ENCODE peak calls at places on chromosomes 1 and 21, in eight cellular contexts. O, E, R, T, U, L, F and D are unnamed samples.

GRCh38 chr1:230861970-230862595 is 6.2 kb downstream of the C1orf198 start:
- DNase-seq in U (no peak), F (no peak), R (no peak), L (no peak), T (peak; percentile 44), O (no peak), E (no peak), D (no peak)

GRCh38 chr1:176954242-176954641 is 210.3 kb downstream of the ASTN1 start:
- DNase-seq in T (no peak), O (no peak), R (no peak), E (no peak), L (no peak), F (peak; percentile 2), U (no peak), D (no peak)

GRCh38 chr1:62417351-62417999 is 19.4 kb upstream of the USP1 start:
- DNase-seq in O (no peak), R (no peak), T (peak; percentile 21), U (no peak), L (no peak), E (no peak), F (no peak), D (no peak)

GRCh38 chr1:60857851-60858250 is 224.5 kb upstream of the NFIA start:
- DNase-seq in O (no peak), R (no peak), T (no peak), E (no peak), U (no peak), L (no peak), F (peak; percentile 39), D (no peak)

GRCh38 chr1:23896491-23896890 is 16.7 kb downstream of the CNR2 start:
- DNase-seq in R (no peak), O (no peak), T (no peak), E (no peak), F (no peak), U (no peak), L (no peak), D (no peak)

GRCh38 chr1:23422955-23423354 is 1.6 kb downstream of the TCEA3 start:
- DNase-seq in O (no peak), R (no peak), F (no peak), U (no peak), T (no peak), L (no peak), E (no peak), D (no peak)

GRCh38 chr1:106651028-106651752 is 405.3 kb upstream of the PRMT6 start:
- DNase-seq in L (no peak), U (no peak), O (no peak), E (no peak), F (no peak), R (no peak), T (no peak), D (no peak)

GRCh38 chr1:21216835-21217811 is 40.4 kb upstream of the EIF4G3 start:
- DNase-seq in R (no peak), E (no peak), F (peak; percentile 64), U (peak; percentile 14), T (no peak), L (no peak), O (peak; percentile 74), D (no peak)

GRCh38 chr21:42666023-42666747 is 12.8 kb downstream of the PDE9A start:
- DNase-seq in O (no peak), L (no peak), T (no peak), F (no peak), U (peak; percentile 24), E (no peak), R (no peak), D (no peak)

GRCh38 chr1:10132316-10132715 is 78.1 kb upstream of the KIF1B start:
- DNase-seq in F (no peak), L (no peak), E (no peak), O (no peak), T (no peak), U (no peak), R (no peak), D (no peak)

GRCh38 chr1:44233593-44233992 is 20.3 kb downstream of the DMAP1 start:
- DNase-seq in L (no peak), U (no peak), O (no peak), T (no peak), R (no peak), F (no peak), E (no peak), D (no peak)

GRCh38 chr1:5220881-5221280 is 566.5 kb downstream of the AJAP1 start:
- DNase-seq in R (no peak), U (no peak), L (no peak), E (no peak), O (no peak), T (no peak), F (no peak), D (no peak)

GRCh38 chr1:40593449-40594186 is 62.2 kb downstream of the ZNF684 start:
- DNase-seq in R (no peak), T (no peak), O (no peak), F (peak; percentile 59), L (no peak), E (no peak), U (no peak), D (no peak)

GRCh38 chr1:26537951-26538352 is 8.4 kb downstream of the RPS6KA1 start:
- DNase-seq in T (no peak), F (peak; percentile 79), O (peak; percentile 56), E (no peak), R (no peak), L (no peak), U (peak; percentile 38), D (no peak)
- TF ChIP-seq CTCF in T (peak; percentile 26), F (peak; percentile 59), O (no peak), E (no peak), R (no peak), L (peak; percentile 52), U (peak; percentile 7), D (peak; percentile 33)

DNA sequence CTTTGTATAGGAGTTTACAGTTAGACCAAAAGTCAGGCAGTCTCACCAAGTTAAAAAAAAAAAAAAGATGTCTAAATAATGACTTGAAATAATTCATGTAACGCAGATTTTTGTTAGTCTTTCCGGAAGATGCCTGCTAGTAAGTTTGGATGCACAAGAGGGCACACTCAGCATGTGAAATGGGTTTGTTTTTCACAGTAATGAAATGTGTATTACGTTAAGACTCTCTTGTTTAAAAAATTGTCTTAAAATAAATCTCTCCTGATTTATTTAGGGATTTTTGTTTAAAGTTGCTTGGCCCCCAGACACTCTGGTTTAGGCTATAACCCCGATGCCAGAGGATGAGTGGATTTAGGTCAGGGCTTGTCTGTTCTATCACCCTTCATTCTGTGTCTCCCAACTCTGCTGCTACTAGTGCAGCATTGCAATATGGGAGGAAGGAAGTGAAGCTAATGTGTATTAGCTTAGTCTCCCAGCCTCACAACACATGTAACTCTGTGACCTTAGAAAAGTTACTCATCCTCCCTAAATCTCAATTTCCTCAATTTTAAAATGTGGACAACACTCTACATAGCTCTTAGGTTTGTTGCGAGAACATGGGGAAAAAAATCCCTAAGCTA is 25.7 kb downstream of the CTH start:
- DNase-seq in E (no peak), L (peak; percentile 12), O (no peak), T (no peak), R (no peak), F (peak; percentile 11), U (no peak), D (peak; percentile 5)
- TF ChIP-seq CTCF in E (no peak), L (peak; percentile 46), O (peak; percentile 28), T (no peak), R (no peak), F (no peak), U (no peak), D (peak; percentile 67)

DNA sequence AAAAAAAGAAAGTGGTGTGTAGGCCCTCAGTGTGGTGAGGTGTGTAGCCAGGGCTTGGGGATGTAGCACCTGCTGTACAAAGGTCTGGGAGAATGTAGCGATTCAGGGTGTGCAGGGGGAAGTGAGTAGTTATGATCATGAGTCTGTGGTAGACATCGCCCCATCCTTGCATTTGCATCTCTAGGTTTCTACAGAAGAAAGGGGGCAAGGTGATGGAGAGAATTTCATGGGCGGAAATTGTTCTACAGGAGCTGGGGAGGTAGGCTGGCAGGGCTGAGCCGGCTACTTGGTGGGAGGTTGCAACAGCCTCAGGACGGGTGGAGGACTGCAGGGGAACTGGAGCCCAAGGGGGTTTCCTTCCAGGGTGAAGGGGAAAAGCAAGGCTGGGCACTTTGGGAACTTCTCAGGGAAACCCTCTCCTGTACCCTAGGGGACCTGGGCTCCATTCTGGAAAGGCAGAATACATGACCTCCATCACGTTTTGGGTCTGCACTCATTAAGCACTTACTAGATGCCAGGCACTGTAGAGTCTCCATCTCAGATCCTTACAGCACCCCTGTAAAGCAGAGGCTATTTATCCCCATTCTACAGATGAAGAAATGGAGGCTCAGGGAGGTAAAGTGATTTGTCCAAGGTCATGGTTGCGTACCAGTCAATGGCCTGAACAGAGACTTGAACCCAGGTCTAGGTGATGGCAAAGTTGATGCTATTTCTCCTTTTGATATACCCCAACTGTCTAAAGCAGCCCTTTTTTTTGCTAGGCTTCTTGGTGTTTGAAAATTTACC is 14.5 kb upstream of the TNFRSF1B start:
- DNase-seq in R (no peak), F (no peak), E (no peak), L (no peak), O (no peak), T (no peak), U (no peak), D (no peak)
- TF ChIP-seq CTCF in R (no peak), F (no peak), E (no peak), L (no peak), O (no peak), T (no peak), U (no peak), D (no peak)

GRCh38 chr1:155277896-155278688 is 829 bp downstream of the HCN3 start:
- DNase-seq in U (peak; percentile 86), T (no peak), F (peak; percentile 59), E (no peak), O (peak; percentile 78), L (no peak), R (peak; percentile 45), D (no peak)
- TF ChIP-seq CTCF in U (peak; percentile 33), T (no peak), F (peak; percentile 21), E (peak; percentile 23), O (peak; percentile 39), L (peak; percentile 44), R (no peak), D (peak; percentile 20)

DNA sequence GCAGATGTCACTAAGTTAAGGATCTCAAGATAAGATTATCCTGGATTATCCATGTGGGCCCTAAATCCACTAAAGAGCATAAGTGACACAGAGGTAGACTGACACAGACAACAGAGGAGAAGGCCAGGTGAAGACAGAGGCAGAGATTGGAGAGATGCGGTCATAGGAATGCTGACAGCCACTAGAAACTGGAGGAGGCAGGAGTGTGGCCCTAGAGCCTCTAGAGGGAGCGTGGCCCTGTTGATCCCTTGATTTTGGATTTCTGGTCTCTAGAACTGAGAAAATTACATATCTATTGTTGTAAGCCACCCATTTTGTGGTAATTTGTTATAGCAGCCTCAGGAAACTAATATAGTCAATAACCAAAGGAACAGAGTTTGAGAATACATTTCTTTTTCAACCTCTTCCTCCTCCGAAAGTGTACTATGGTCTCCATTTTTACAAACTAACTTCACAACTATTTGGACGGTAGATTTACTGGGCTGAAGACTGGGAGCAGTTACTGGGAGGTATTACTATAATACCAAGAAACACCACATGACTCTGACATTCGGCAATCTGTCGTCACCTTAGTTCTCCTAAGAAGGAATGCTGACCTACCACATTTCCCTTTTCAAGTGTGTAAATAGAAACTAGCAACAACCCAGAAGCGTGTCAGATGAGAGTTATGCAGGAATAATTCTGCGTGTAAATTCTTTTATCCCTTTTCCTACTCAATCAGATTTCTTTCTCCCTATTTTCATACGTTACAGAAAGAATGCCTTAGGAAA is 116.0 kb upstream of the ZNHIT6 start:
- DNase-seq in U (no peak), R (no peak), T (no peak), E (no peak), O (no peak), L (no peak), F (no peak), D (no peak)
- TF ChIP-seq CTCF in U (no peak), R (no peak), T (no peak), E (no peak), O (no peak), L (no peak), F (no peak), D (no peak)